ENCODE peak calls at places on chromosomes 2 and 18, in six cellular contexts. M is adipocyte; B is HCT116; N is CD4-positive, CD25-positive, alpha-beta regulatory T cell; E is neuronal stem cell; K is adrenal gland. C is an unnamed sample.

GRCh38 chr2:119808516-119809147 is 48.9 kb downstream of the PTPN4 start:
- DNase-seq in N (no peak), K (no peak), B (no peak), E (no peak), M (peak; percentile 15), C (peak; percentile 60)

GRCh38 chr2:12931211-12931844 is 214.6 kb downstream of the TRIB2 start:
- DNase-seq in B (peak; percentile 28), M (peak; percentile 82), K (peak; percentile 20), N (no peak), E (no peak), C (peak; percentile 67)

GRCh38 chr2:148716378-148716777 is 71.8 kb downstream of the EPC2 start:
- DNase-seq in M (no peak), E (no peak), K (no peak), N (no peak), B (no peak), C (no peak)

GRCh38 chr2:67877281-67877680 is 185.5 kb downstream of the C1D start:
- DNase-seq in N (no peak), K (no peak), B (no peak), E (no peak), M (no peak), C (no peak)

GRCh38 chr2:156896294-156896693 is 361.2 kb upstream of the GALNT5 start:
- DNase-seq in E (no peak), B (no peak), N (no peak), K (no peak), M (no peak), C (peak; percentile 88)

GRCh38 chr2:68745006-68745405 is 10.4 kb downstream of the ARHGAP25 start:
- DNase-seq in K (no peak), B (no peak), N (no peak), M (no peak), E (no peak), C (no peak)

GRCh38 chr2:165067958-165068612 is 112.8 kb upstream of the SLC38A11 start:
- DNase-seq in N (no peak), B (no peak), K (peak; percentile 63), M (peak; percentile 72), E (peak; percentile 87), C (peak; percentile 17)

GRCh38 chr2:101111917-101112771 is 39.0 kb downstream of the TBC1D8 start:
- DNase-seq in K (no peak), B (no peak), M (peak; percentile 46), E (no peak), N (no peak), C (peak; percentile 9)

GRCh38 chr18:60198063-60198462 is 174.5 kb downstream of the MC4R start:
- DNase-seq in M (peak; percentile 34), E (no peak), K (no peak), N (no peak), B (no peak), C (no peak)

GRCh38 chr2:224086226-224086911 is 47.3 kb upstream of the SERPINE2 start:
- DNase-seq in N (no peak), M (peak; percentile 90), K (peak; percentile 13), B (peak; percentile 88), E (no peak), C (peak; percentile 96)

GRCh38 chr2:45404807-45405297 is 206.2 kb downstream of the SRBD1 start:
- DNase-seq in E (no peak), M (no peak), K (no peak), B (no peak), N (no peak), C (no peak)

GRCh38 chr18:58882681-58883080 is 18.0 kb downstream of the ZNF532 start:
- DNase-seq in E (no peak), N (no peak), K (no peak), M (peak; percentile 54), B (no peak), C (no peak)

GRCh38 chr18:56200381-56200831 is 438.0 kb downstream of the TXNL1 start:
- DNase-seq in M (peak; percentile 58), E (no peak), B (no peak), N (no peak), K (no peak), C (peak; percentile 64)

GRCh38 chr2:173151671-173152398 is 76.2 kb downstream of the MAP3K20 start:
- DNase-seq in E (no peak), B (peak; percentile 46), N (no peak), K (no peak), M (peak; percentile 69), C (peak; percentile 94)

GRCh38 chr2:173148520-173148919 is 72.9 kb downstream of the MAP3K20 start:
- DNase-seq in M (peak; percentile 36), E (no peak), N (no peak), K (no peak), B (no peak), C (peak; percentile 68)

GRCh38 chr2:173149491-173149890 is 73.8 kb downstream of the MAP3K20 start:
- DNase-seq in M (no peak), B (no peak), K (no peak), E (no peak), N (no peak), C (no peak)

GRCh38 chr2:173150087-173150486 is 74.4 kb downstream of the MAP3K20 start:
- DNase-seq in K (no peak), B (no peak), E (no peak), M (no peak), N (no peak), C (no peak)

GRCh38 chr2:173150963-173151362 is 75.3 kb downstream of the MAP3K20 start:
- DNase-seq in N (no peak), B (no peak), M (no peak), E (no peak), K (no peak), C (no peak)
- H3K4me1 ChIP-seq in N (no peaks in the 10 kb centered on the region), B (peaks cover 52% of the 10 kb centered on the region), M (peaks cover 37% of the 10 kb centered on the region), E (peaks cover 6% of the 10 kb centered on the region), K (no peaks in the 10 kb centered on the region), C (peaks cover 66% of the 10 kb centered on the region)

DNA sequence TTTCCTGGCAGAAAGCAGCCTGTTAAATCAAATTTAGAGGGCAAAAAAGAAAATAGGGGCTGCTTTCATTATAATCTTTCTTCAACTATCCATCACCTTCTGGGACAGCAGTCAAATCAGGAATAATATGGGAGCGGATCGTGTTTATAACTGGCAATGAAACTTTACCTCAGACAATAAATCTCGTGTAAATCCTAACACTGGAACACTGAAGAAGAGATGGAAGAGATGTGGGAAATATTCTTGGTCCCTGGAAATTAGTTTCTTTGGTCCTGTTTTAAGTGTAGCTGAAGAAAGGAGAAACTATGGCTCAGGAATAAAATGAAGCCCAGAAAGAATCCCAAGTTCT is 77.6 kb upstream of the SERTAD2 start:
- DNase-seq in M (no peak), B (no peak), N (no peak), K (no peak), E (no peak), C (no peak)
- H3K4me1 ChIP-seq in M (peaks cover 26% of the 10 kb centered on the region), B (peaks cover 12% of the 10 kb centered on the region), N (peaks cover 27% of the 10 kb centered on the region), K (no peaks in the 10 kb centered on the region), E (peaks cover 28% of the 10 kb centered on the region), C (peaks cover 6% of the 10 kb centered on the region)

GRCh38 chr2:39515897-39516346 is 78.8 kb upstream of the MAP4K3 start:
- DNase-seq in K (no peak), M (no peak), B (no peak), E (no peak), N (no peak), C (no peak)
- H3K4me1 ChIP-seq in K (peaks cover 31% of the 10 kb centered on the region), M (peaks cover 50% of the 10 kb centered on the region), B (peaks cover 11% of the 10 kb centered on the region), E (peaks cover 59% of the 10 kb centered on the region), N (peaks cover 5% of the 10 kb centered on the region), C (peaks cover 34% of the 10 kb centered on the region)

GRCh38 chr2:215416656-215417055 is 19.2 kb downstream of the FN1 start:
- DNase-seq in M (no peak), K (no peak), B (no peak), E (no peak), N (no peak), C (no peak)

GRCh38 chr2:215419113-215419512 is 16.8 kb downstream of the FN1 start:
- DNase-seq in M (no peak), N (no peak), E (no peak), B (no peak), K (no peak), C (no peak)

GRCh38 chr2:215419769-215420470 is 15.9 kb downstream of the FN1 start:
- DNase-seq in N (no peak), B (no peak), M (no peak), K (no peak), E (no peak), C (peak; percentile 47)

GRCh38 chr2:215417400-215417951 is 18.4 kb downstream of the FN1 start:
- DNase-seq in E (no peak), M (no peak), N (no peak), K (no peak), B (no peak), C (no peak)

DNA sequence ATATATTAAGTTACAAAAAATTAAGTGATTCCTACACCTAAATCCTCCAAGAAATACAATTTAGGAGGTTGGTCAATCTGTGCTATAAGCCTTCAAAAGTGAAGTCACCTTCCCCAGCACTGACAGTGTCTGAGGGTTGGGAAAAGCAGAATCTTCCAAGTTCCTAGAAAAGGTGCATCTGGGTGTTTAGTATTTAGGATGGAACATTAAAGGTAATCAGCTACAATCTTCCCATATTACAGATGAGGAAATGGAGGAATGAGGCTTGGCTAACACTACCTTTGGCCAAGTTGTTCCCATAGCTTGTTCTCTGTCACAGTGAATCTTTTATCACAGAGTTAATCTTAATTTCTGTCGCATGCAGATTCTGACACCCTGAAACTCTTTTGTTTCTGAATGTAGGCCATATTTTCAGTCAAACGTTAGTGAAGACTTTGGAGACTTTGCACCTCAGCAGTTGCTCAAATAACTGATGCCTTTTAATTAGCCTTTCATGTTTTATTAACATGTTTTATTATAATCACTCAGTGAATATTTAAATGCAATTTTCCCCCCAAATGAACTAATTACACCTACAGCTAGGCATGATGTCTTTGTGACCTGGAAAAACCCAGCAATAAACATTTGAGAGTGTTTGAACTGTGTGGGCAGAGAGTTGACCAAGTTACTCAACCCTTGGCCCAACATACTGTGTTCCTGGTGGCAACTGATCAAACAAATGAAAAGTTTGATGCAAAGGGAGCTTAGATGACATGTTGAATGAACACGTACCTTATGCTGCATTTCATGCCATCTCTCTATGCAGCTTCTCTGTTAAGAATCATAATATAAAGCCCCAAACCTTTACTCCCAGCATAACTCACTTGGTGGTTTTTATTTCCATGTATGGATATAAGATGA is 17.6 kb downstream of the FN1 start:
- DNase-seq in M (no peak), N (no peak), E (no peak), B (no peak), K (no peak), C (peak; percentile 36)
- H3K4me1 ChIP-seq in M (peaks cover 79% of the 10 kb centered on the region), N (no peaks in the 10 kb centered on the region), E (no peaks in the 10 kb centered on the region), B (peaks cover 6% of the 10 kb centered on the region), K (no peaks in the 10 kb centered on the region), C (peaks cover 15% of the 10 kb centered on the region)

GRCh38 chr2:236663671-236664101 is 94.1 kb downstream of the ACKR3 start:
- DNase-seq in B (no peak), E (no peak), N (no peak), K (no peak), M (peak; percentile 87), C (no peak)
- H3K4me1 ChIP-seq in B (peaks cover 4% of the 10 kb centered on the region), E (peaks cover 10% of the 10 kb centered on the region), N (no peaks in the 10 kb centered on the region), K (no peaks in the 10 kb centered on the region), M (peaks cover 62% of the 10 kb centered on the region), C (peaks cover 33% of the 10 kb centered on the region)

C was measured in PC-3.